ENCODE peak calls at places on chromosomes 1 and 21, in seven cellular contexts. A is activated T-cell treated with anti-CD3 and anti-CD28 coated beads, Interleukin-2, amount 50 U/mL, for 72 hours; L is central memory CD8-positive, alpha-beta T cell; G is ascending aorta; N is coronary artery; B is AML-193; H is A549. I is an unnamed sample.

GRCh38 chr1:116230712-116231111 is 119.5 kb downstream of the MAB21L3 start:
- DNase-seq in B (no peak), A (no peak), L (no peak), N (no peak), H (no peak), G (no peak), I (no peak)

GRCh38 chr1:244010599-244011211 is 40.4 kb upstream of the ZBTB18 start:
- DNase-seq in B (no peak), G (no peak), N (no peak), H (no peak), L (no peak), A (no peak), I (no peak)

GRCh38 chr21:41250519-41250918 is 66.1 kb upstream of the FAM3B start:
- DNase-seq in H (no peak), B (no peak), N (no peak), G (peak; percentile 83), A (no peak), L (no peak), I (no peak)

GRCh38 chr1:35675773-35676172 is 34.4 kb upstream of the PSMB2 start:
- DNase-seq in L (no peak), G (no peak), N (no peak), A (no peak), B (no peak), H (no peak), I (no peak)

GRCh38 chr1:18938008-18938706 is 18.3 kb downstream of the IFFO2 start:
- DNase-seq in B (no peak), L (no peak), G (no peak), N (no peak), H (no peak), A (no peak), I (no peak)

GRCh38 chr21:38486705-38487104 is 11.6 kb downstream of the ERG start:
- DNase-seq in G (no peak), L (no peak), A (no peak), H (no peak), B (peak; percentile 21), N (no peak), I (no peak)

GRCh38 chr21:46060596-46061061 is 37.3 kb upstream of the COL6A2 start:
- DNase-seq in G (peak; percentile 96), N (peak; percentile 97), A (peak; percentile 51), H (peak; percentile 39), L (no peak), B (no peak), I (peak; percentile 94)

GRCh38 chr1:183080406-183080805 is 57.2 kb downstream of the LAMC1 start:
- DNase-seq in A (no peak), H (no peak), G (no peak), L (no peak), B (no peak), N (no peak), I (no peak)